ENCODE peak calls at places on chromosomes 5 and 9, in ten cellular contexts. D is GM13976, I is gastrocnemius medialis, N is psoas muscle, R is chondrocyte, O is RWPE1, L is brain microvascular endothelial cell, K is neural crest cell, G is epithelial cell of esophagus, Y is GM10248. F is an unnamed sample.
A peak's percentile ranks its signal among the peaks of the same experiment; 100 is the strongest.

GRCh38 chr5:131630963-131631350 is 4.1 kb downstream of the RAPGEF6 start:
- DNase-seq in D (no peak), I (no peak), N (no peak), R (no peak), O (no peak), L (no peak), K (no peak), G (no peak), Y (no peak), F (no peak)

GRCh38 chr9:130036099-130036498 is 6.9 kb downstream of the FNBP1 start:
- DNase-seq in D (no peak), I (no peak), N (no peak), R (no peak), O (peak; percentile 45), L (no peak), K (no peak), G (peak; percentile 69), Y (no peak), F (no peak)

GRCh38 chr5:156208271-156208670 is 118.7 kb upstream of the SGCD start:
- DNase-seq in D (peak; percentile 6), I (no peak), N (no peak), R (no peak), O (no peak), L (no peak), K (no peak), G (peak; percentile 8), Y (no peak), F (no peak)

GRCh38 chr5:112636288-112636731 is 101.4 kb upstream of the APC start:
- DNase-seq in D (no peak), I (no peak), N (no peak), R (no peak), O (no peak), L (no peak), K (no peak), G (peak; percentile 37), Y (no peak), F (no peak)

GRCh38 chr5:9034671-9035070 is 511.2 kb downstream of the SEMA5A start:
- DNase-seq in D (no peak), I (no peak), N (no peak), R (no peak), O (no peak), L (peak; percentile 88), K (no peak), G (peak; percentile 45), Y (no peak), F (no peak)

GRCh38 chr9:120886490-120886967 is 9.5 kb upstream of the PHF19 start:
- DNase-seq in D (no peak), I (no peak), N (peak; percentile 76), R (no peak), O (no peak), L (peak; percentile 23), K (no peak), G (no peak), Y (no peak), F (no peak)

GRCh38 chr5:124954784-124955183 is 208.3 kb upstream of the ZNF608 start:
- DNase-seq in D (no peak), I (no peak), N (no peak), R (no peak), O (no peak), L (no peak), K (no peak), G (no peak), Y (no peak), F (no peak)

GRCh38 chr9:33162721-33163311 is 4.3 kb downstream of the B4GALT1 start:
- DNase-seq in D (no peak), I (peak; percentile 85), N (peak; percentile 83), R (no peak), O (no peak), L (no peak), K (no peak), G (peak; percentile 87), Y (no peak), F (no peak)

GRCh38 chr5:135086326-135086725 is 52.3 kb upstream of the PITX1 start:
- DNase-seq in D (no peak), I (no peak), N (no peak), R (no peak), O (no peak), L (no peak), K (no peak), G (no peak), Y (no peak), F (no peak)

GRCh38 chr5:71957431-71957934 is 149.8 kb upstream of the MAP1B start:
- DNase-seq in D (no peak), I (no peak), N (no peak), R (no peak), O (no peak), L (no peak), K (no peak), G (no peak), Y (no peak), F (no peak)

GRCh38 chr5:74639538-74640449 is 734 bp downstream of the ENC1 start:
- DNase-seq in D (peak; percentile 48), I (peak; percentile 15), N (peak; percentile 75), R (peak; percentile 93), O (no peak), L (no peak), K (no peak), G (peak; percentile 47), Y (peak; percentile 25), F (peak; percentile 69)
- TF ChIP-seq CTCF in D (no peak), I (no peak), N (peak; percentile 23), R (no peak), O (no peak), L (peak; percentile 42), K (peak; percentile 30), G (peak; percentile 37), Y (no peak), F (no peak)

DNA sequence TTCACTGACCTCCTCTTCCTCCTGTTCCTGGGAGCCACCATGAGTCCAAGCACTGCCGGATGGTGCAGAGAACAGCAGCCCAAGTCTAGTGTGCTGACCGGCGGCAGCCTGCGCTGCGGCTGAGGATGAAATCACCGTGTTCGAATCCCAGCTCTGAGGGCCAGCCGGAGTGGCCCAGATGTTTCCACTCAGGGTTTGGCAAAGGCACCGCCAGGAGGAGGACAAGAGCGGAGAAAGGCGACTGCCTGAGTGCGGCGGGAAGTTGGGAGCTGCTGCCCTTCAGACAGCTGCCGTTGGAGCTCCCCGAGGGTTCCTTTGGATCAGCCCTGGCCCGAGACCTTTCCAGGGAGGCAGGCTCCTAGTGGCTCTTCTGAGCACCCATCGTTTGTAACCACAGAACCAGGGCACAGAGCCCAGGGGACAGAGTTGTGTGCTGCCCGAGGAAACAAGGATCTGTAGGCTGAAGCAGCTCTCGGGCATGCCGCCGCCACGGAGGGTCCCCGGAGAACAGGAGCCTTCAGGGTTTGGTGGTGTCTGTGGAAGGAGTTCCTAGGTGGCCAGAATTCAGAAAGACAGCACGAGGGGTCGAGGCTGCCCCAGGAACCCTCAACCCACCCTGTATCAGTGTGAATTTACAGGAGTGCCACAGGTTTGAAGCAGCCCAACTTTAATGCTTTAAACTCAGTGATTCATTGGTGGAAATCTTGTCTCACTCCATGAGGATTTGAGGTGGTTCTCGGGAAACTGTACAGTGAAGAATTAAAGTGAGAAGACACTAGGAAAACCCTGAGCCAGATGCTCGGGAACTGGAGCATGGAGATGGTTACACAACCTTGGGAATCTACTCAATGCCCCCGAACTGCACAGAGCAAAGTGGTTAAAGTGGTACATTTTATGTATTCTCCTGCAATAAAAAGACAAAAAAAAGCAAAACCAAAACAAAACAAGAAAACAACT is 115.5 kb upstream of the COL5A1 start:
- DNase-seq in D (no peak), I (no peak), N (peak; percentile 71), R (peak; percentile 68), O (no peak), L (no peak), K (no peak), G (no peak), Y (no peak), F (no peak)
- TF ChIP-seq CTCF in D (no peak), I (no peak), N (no peak), R (no peak), O (no peak), L (no peak), K (no peak), G (no peak), Y (no peak), F (no peak)

GRCh38 chr9:123365881-123366528 is 10.0 kb downstream of the CRB2 start:
- DNase-seq in D (no peak), I (no peak), N (no peak), R (no peak), O (no peak), L (no peak), K (no peak), G (no peak), Y (no peak), F (no peak)

GRCh38 chr9:123364241-123364824 is 8.3 kb downstream of the CRB2 start:
- DNase-seq in D (no peak), I (no peak), N (no peak), R (no peak), O (no peak), L (peak; percentile 13), K (no peak), G (no peak), Y (no peak), F (no peak)

GRCh38 chr9:123368023-123368422 is 12.0 kb downstream of the CRB2 start:
- DNase-seq in D (no peak), I (no peak), N (no peak), R (no peak), O (no peak), L (no peak), K (no peak), G (no peak), Y (no peak), F (no peak)

GRCh38 chr9:123362856-123363255 is 6.9 kb downstream of the CRB2 start:
- DNase-seq in D (no peak), I (no peak), N (no peak), R (no peak), O (no peak), L (no peak), K (no peak), G (no peak), Y (no peak), F (no peak)

GRCh38 chr9:123365287-123365880 is 9.4 kb downstream of the CRB2 start:
- DNase-seq in D (no peak), I (no peak), N (no peak), R (no peak), O (no peak), L (no peak), K (no peak), G (no peak), Y (no peak), F (no peak)
- TF ChIP-seq CTCF in D (no peak), I (no peak), N (no peak), R (peak; percentile 49), O (no peak), L (peak; percentile 59), K (peak; percentile 46), G (peak; percentile 34), Y (no peak), F (peak; percentile 31)

DNA sequence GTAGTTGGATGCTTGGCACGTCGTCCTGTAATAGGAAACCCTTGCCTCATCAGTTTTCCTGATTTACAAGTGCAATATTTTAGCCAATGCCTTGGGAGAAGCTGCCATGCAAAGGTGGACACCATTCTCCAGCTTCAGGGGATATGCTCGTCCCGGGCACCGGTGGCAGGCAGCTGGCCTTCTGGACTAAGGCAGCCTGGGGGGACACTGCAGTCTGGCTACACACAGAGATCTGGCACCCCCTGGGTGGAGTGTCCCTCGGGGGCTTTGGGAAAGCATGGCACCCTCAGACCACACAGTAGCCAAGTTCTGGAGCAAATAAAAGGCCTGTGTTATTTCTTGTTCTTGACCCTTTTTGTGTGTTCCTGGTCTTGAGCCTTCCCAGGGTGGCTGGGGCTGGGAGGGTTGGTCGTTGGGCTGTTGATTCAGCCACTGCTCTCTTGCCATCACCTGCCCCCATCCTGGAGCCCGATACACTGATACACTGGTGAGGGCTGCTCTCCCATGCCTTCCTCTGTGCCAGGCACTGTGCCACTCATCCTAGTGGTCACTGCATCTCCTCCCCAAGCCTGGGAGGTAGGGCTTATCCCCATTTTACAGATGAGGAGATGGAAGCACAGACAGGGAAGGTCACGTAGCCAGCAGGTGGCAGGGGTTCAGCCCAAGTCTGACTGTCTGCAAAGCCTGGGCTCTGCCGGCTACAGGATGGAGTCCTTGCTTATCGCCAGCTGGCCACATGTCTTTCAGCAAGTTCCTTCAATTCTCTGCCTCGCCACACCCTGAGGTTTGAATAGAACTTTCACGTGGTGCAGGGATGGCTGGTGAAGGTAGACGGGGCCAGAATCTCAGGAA is 134.1 kb downstream of the RGS3 start:
- DNase-seq in D (no peak), I (no peak), N (peak; percentile 42), R (peak; percentile 64), O (no peak), L (no peak), K (no peak), G (no peak), Y (no peak), F (no peak)
- TF ChIP-seq CTCF in D (no peak), I (no peak), N (no peak), R (no peak), O (no peak), L (peak; percentile 15), K (no peak), G (no peak), Y (no peak), F (no peak)